ENCODE peak calls at places on chromosomes 2 and 18, in four cellular contexts. One of them, this sample, is unnamed.

GRCh38 chr2:146527166-146527565 is 1317.7 kb upstream of the ACVR2A start:
- DNase-seq in astrocyte of the spinal cord: no peak
- DNase-seq in mammary epithelial cell: no peak
- DNase-seq in Panc1: no peak
- DNase-seq in this sample: peak

GRCh38 chr2:79432731-79433146 is 80.1 kb upstream of the CTNNA2 start:
- DNase-seq in astrocyte of the spinal cord: no peak
- DNase-seq in mammary epithelial cell: no peak
- DNase-seq in Panc1: no peak
- DNase-seq in this sample: no peak

GRCh38 chr2:41779873-41780272 is 267.9 kb upstream of the PKDCC start:
- DNase-seq in astrocyte of the spinal cord: no peak
- DNase-seq in mammary epithelial cell: no peak
- DNase-seq in Panc1: no peak
- DNase-seq in this sample: no peak

GRCh38 chr2:240701091-240701735 is 9.5 kb downstream of the AQP12A start:
- DNase-seq in astrocyte of the spinal cord: no peak
- DNase-seq in mammary epithelial cell: no peak
- DNase-seq in Panc1: no peak
- DNase-seq in this sample: no peak

GRCh38 chr2:62189196-62189595 is 6.7 kb upstream of the B3GNT2 start:
- DNase-seq in astrocyte of the spinal cord: no peak
- DNase-seq in mammary epithelial cell: no peak
- DNase-seq in Panc1: no peak
- DNase-seq in this sample: no peak

GRCh38 chr2:222860740-222861410 is at the start of gene ACSL3:
- DNase-seq in astrocyte of the spinal cord: peak
- DNase-seq in mammary epithelial cell: peak
- DNase-seq in Panc1: no peak
- DNase-seq in this sample: peak

GRCh38 chr18:21303913-21304312 is 61.9 kb downstream of the GREB1L start:
- DNase-seq in astrocyte of the spinal cord: no peak
- DNase-seq in mammary epithelial cell: peak
- DNase-seq in Panc1: no peak
- DNase-seq in this sample: peak

GRCh38 chr2:73218298-73218697 is 4.3 kb downstream of the SMYD5 start:
- DNase-seq in astrocyte of the spinal cord: peak
- DNase-seq in mammary epithelial cell: peak
- DNase-seq in Panc1: no peak
- DNase-seq in this sample: peak

GRCh38 chr2:175619591-175619990 is 382.5 kb downstream of the LNPK start:
- DNase-seq in astrocyte of the spinal cord: no peak
- DNase-seq in mammary epithelial cell: no peak
- DNase-seq in Panc1: no peak
- DNase-seq in this sample: no peak

GRCh38 chr2:29010946-29011649 is 30.0 kb downstream of the TOGARAM2 start:
- DNase-seq in astrocyte of the spinal cord: peak
- DNase-seq in mammary epithelial cell: no peak
- DNase-seq in Panc1: no peak
- DNase-seq in this sample: no peak

GRCh38 chr18:1665064-1665463 is 760.4 kb downstream of the ADCYAP1 start:
- DNase-seq in astrocyte of the spinal cord: no peak
- DNase-seq in mammary epithelial cell: no peak
- DNase-seq in Panc1: no peak
- DNase-seq in this sample: no peak

GRCh38 chr18:61702007-61702406 is 190.8 kb downstream of the RNF152 start:
- DNase-seq in astrocyte of the spinal cord: peak
- DNase-seq in mammary epithelial cell: peak
- DNase-seq in Panc1: no peak
- DNase-seq in this sample: peak

GRCh38 chr2:67516899-67517530 is 119.9 kb downstream of the ETAA1 start:
- DNase-seq in astrocyte of the spinal cord: peak
- DNase-seq in mammary epithelial cell: no peak
- DNase-seq in Panc1: no peak
- DNase-seq in this sample: no peak

GRCh38 chr18:63953811-63954210 is 4.7 kb downstream of the HMSD start:
- DNase-seq in astrocyte of the spinal cord: no peak
- DNase-seq in mammary epithelial cell: no peak
- DNase-seq in Panc1: no peak
- DNase-seq in this sample: no peak

GRCh38 chr18:63956755-63957154 is 7.7 kb downstream of the HMSD start:
- DNase-seq in astrocyte of the spinal cord: no peak
- DNase-seq in mammary epithelial cell: no peak
- DNase-seq in Panc1: no peak
- DNase-seq in this sample: peak

GRCh38 chr18:63947051-63947790 is 1.9 kb upstream of the HMSD start:
- DNase-seq in astrocyte of the spinal cord: no peak
- DNase-seq in mammary epithelial cell: no peak
- DNase-seq in Panc1: no peak
- DNase-seq in this sample: no peak

GRCh38 chr18:63949068-63949737 is at the start of gene HMSD:
- DNase-seq in astrocyte of the spinal cord: peak
- DNase-seq in mammary epithelial cell: peak
- DNase-seq in Panc1: no peak
- DNase-seq in this sample: no peak

DNA sequence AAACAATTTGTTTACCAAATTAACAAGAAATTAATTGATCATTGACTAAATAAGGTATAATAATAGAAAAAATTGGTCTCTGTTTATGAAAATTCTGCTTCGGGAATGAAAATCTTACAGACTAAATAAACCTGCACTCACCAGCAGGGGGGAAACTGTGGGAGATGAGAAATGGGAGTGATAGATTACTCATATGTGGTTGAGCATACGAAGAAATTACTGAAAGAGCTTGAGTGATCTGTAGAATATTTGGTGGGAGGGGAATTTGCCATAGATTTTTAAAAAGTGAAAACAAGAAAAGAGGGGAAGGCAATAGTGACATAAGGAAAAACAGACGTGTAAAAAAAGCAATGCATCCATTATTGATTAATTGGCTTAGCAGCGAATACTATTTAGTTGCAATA is 2.2 kb downstream of the HMSD start:
- DNase-seq in astrocyte of the spinal cord: peak
- DNase-seq in mammary epithelial cell: peak
- DNase-seq in Panc1: no peak
- DNase-seq in this sample: peak
- TF ChIP-seq CTCF in astrocyte of the spinal cord: peak
- TF ChIP-seq CTCF in mammary epithelial cell: peak
- TF ChIP-seq CTCF in Panc1: no peak
- TF ChIP-seq CTCF in this sample: peak

DNA sequence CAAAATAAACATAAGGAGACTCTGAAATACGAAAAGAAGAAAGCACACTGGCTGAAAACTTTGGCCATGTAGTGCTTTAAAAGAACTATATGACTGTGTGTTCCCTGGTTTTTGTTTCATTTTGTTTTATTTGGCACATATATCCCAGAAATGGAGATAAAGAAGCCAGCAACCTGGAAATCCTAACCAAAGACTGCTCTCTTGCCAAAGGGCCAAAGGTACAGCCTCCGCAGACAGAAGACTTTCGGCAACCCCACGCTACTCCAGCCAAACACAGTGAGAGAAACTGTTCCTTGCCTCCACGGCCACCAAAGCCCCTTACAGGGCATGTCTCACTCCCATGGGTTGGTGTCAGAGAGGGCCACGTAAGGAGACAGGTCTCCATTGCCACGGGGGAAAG is 381.2 kb upstream of the NETO1 start:
- DNase-seq in astrocyte of the spinal cord: no peak
- DNase-seq in mammary epithelial cell: no peak
- DNase-seq in Panc1: no peak
- DNase-seq in this sample: no peak
- TF ChIP-seq CTCF in astrocyte of the spinal cord: no peak
- TF ChIP-seq CTCF in mammary epithelial cell: no peak
- TF ChIP-seq CTCF in Panc1: no peak
- TF ChIP-seq CTCF in this sample: no peak

GRCh38 chr2:113174369-113174735 is 581 bp downstream of the PSD4 start:
- DNase-seq in astrocyte of the spinal cord: no peak
- DNase-seq in mammary epithelial cell: no peak
- DNase-seq in Panc1: no peak
- DNase-seq in this sample: no peak
- TF ChIP-seq CTCF in astrocyte of the spinal cord: no peak
- TF ChIP-seq CTCF in mammary epithelial cell: no peak
- TF ChIP-seq CTCF in Panc1: no peak
- TF ChIP-seq CTCF in this sample: no peak

DNA sequence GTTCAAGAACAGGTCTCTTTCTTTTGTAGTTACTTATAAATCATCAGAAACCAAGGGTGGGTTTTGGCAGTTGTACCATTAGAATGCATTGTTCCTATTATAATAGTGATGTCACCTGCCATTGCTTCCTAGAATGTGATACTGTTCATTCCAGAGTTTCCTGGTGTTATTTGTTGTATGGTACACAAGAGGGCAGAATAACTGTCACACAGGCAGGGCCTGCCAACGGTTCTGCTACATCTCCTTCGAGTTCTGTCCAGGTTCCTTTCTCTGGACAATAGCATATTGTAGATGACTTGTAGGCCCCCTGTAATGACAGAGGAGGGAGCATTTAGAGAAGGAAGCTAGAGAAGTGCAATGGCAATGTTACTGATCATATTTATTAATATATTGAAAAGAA is 98.3 kb downstream of the KLHL14 start:
- DNase-seq in astrocyte of the spinal cord: no peak
- DNase-seq in mammary epithelial cell: no peak
- DNase-seq in Panc1: no peak
- DNase-seq in this sample: no peak
- TF ChIP-seq CTCF in astrocyte of the spinal cord: peak
- TF ChIP-seq CTCF in mammary epithelial cell: peak
- TF ChIP-seq CTCF in Panc1: peak
- TF ChIP-seq CTCF in this sample: no peak

GRCh38 chr18:13909141-13909540 is 6.2 kb downstream of the MC2R start:
- DNase-seq in astrocyte of the spinal cord: no peak
- DNase-seq in mammary epithelial cell: no peak
- DNase-seq in Panc1: no peak
- DNase-seq in this sample: no peak

GRCh38 chr18:13910986-13911385 is 4.3 kb downstream of the MC2R start:
- DNase-seq in astrocyte of the spinal cord: no peak
- DNase-seq in mammary epithelial cell: no peak
- DNase-seq in Panc1: no peak
- DNase-seq in this sample: no peak

GRCh38 chr18:13912601-13913000 is 2.7 kb downstream of the MC2R start:
- DNase-seq in astrocyte of the spinal cord: no peak
- DNase-seq in mammary epithelial cell: no peak
- DNase-seq in Panc1: no peak
- DNase-seq in this sample: no peak

GRCh38 chr18:13910501-13910900 is 4.8 kb downstream of the MC2R start:
- DNase-seq in astrocyte of the spinal cord: no peak
- DNase-seq in mammary epithelial cell: no peak
- DNase-seq in Panc1: no peak
- DNase-seq in this sample: no peak

GRCh38 chr18:13909541-13909940 is 5.8 kb downstream of the MC2R start:
- DNase-seq in astrocyte of the spinal cord: no peak
- DNase-seq in mammary epithelial cell: no peak
- DNase-seq in Panc1: no peak
- DNase-seq in this sample: no peak
- TF ChIP-seq CTCF in astrocyte of the spinal cord: no peak
- TF ChIP-seq CTCF in mammary epithelial cell: no peak
- TF ChIP-seq CTCF in Panc1: no peak
- TF ChIP-seq CTCF in this sample: no peak

DNA sequence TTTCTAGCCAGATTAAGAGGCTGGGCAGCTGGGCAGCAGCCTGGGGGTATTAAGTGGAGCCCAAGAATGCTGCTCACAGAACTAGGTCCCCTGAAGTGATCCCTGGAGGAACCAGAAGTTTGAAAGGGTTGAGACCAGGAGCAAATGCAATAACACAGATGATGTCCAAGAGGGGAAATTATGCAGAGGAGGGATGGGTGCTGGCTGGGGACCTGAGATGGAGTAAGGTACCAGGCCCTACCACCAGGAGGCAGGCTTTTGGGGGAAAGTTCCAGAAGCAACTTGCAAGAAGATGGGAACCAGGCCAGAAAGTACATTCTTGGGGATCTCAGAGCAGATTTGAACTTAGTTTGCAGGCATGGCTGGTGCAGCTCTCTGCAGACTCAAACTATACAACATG is 175.1 kb downstream of the NCK2 start:
- DNase-seq in astrocyte of the spinal cord: peak
- DNase-seq in mammary epithelial cell: peak
- DNase-seq in Panc1: no peak
- DNase-seq in this sample: peak
- TF ChIP-seq CTCF in astrocyte of the spinal cord: peak
- TF ChIP-seq CTCF in mammary epithelial cell: peak
- TF ChIP-seq CTCF in Panc1: peak
- TF ChIP-seq CTCF in this sample: peak

GRCh38 chr2:120949027-120949956 is 213.6 kb downstream of the GLI2 start:
- DNase-seq in astrocyte of the spinal cord: no peak
- DNase-seq in mammary epithelial cell: no peak
- DNase-seq in Panc1: no peak
- DNase-seq in this sample: no peak
- TF ChIP-seq CTCF in astrocyte of the spinal cord: peak
- TF ChIP-seq CTCF in mammary epithelial cell: peak
- TF ChIP-seq CTCF in Panc1: no peak
- TF ChIP-seq CTCF in this sample: peak

DNA sequence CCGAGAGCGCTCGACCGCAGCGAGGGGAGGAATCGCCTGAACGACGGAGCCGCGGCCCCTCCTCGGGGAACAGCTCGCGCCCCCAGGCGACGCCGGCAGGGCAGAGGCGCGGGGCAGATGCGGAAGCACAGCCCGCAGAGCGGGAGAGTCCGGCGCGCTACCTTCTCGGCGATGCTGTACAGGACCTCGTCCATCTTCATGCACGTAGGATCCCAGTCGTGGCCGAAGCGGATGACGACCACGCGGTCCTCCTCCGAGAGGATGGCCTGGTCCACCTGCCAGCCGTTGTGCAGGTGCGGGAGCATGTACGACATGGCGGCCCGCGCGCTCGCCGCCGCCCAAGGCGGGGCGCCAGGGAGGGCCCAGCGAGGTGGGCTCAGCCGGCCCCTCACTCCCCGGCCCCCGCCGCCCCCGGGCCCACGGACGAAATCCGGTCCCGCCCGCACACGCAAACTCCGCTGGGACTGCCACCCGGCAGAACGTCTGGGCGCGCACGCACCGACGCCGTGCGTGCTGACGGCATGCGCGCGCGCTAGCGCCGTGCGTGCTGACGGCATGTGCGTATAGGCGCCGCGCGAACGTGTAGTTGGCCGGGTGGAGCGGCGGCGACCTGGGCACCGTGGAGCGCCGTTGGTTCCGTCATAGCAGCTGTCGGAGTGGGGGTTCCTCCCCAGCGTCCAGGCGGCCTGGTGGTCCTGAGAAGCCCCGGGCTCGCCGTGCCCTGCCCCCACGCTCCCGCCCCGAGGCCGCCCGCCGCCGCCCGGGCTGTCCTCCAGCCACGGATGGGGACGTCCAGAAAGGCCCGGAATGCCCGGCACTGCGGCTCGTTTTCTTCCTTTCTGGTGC is at the start of gene TXNL4A:
- DNase-seq in astrocyte of the spinal cord: peak
- DNase-seq in mammary epithelial cell: peak
- DNase-seq in Panc1: peak
- DNase-seq in this sample: peak
- TF ChIP-seq CTCF in astrocyte of the spinal cord: peak
- TF ChIP-seq CTCF in mammary epithelial cell: no peak
- TF ChIP-seq CTCF in Panc1: no peak
- TF ChIP-seq CTCF in this sample: peak

DNA sequence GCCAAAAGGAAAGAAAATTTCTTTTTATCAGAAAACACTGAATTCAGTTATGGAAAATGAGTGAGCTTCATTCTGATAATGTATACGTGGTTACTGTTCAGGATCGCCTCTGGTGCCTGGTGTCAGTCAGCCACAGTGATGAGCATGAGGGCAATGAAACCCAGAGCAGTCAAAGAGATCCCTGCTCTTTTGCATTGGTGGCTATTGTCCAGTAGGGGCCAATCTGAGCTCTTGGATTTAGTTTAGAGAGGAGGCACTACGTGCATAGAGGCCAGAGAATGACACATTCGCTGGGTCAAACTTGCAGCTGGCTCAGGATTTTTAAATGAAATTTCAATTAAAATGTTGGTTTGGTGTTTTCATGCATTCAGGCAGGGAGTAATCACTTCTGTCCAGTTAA is 522.9 kb downstream of the TMEM182 start:
- DNase-seq in astrocyte of the spinal cord: no peak
- DNase-seq in mammary epithelial cell: no peak
- DNase-seq in Panc1: no peak
- DNase-seq in this sample: no peak
- TF ChIP-seq CTCF in astrocyte of the spinal cord: no peak
- TF ChIP-seq CTCF in mammary epithelial cell: no peak
- TF ChIP-seq CTCF in Panc1: peak
- TF ChIP-seq CTCF in this sample: no peak

This sample was measured in HFFc6.